ENCODE peak calls at places on chromosome 12, in five cellular contexts. E is upper lobe of left lung; G is foreskin fibroblast; S is endothelial cell; J is activated CD4-positive, alpha-beta T cell treated with anti-CD3 and anti-CD28 coated beads, Interleukin-2, amount 50 U/mL, for 24 hours. X is an unnamed sample.

GRCh38 chr12:77696183-77696582 is 134.5 kb upstream of the NAV3 start:
- DNase-seq in E (no peak), S (no peak), J (no peak), G (no peak), X (no peak)

GRCh38 chr12:122318607-122319311 is 52.5 kb upstream of the VPS33A start:
- DNase-seq in S (no peak), E (no peak), G (peak; percentile 80), J (no peak), X (no peak)

GRCh38 chr12:109609256-109609821 is 35.7 kb downstream of the MVK start:
- DNase-seq in S (no peak), E (no peak), J (no peak), G (no peak), X (no peak)

GRCh38 chr12:24922109-24922508 is 26.8 kb downstream of the BCAT1 start:
- DNase-seq in S (no peak), E (no peak), G (no peak), J (no peak), X (no peak)

GRCh38 chr12:30698346-30698745 is 2.7 kb upstream of the IPO8 start:
- DNase-seq in E (no peak), G (no peak), J (no peak), S (no peak), X (no peak)

GRCh38 chr12:92068441-92068840 is 77.2 kb downstream of the BTG1 start:
- DNase-seq in J (no peak), G (no peak), S (no peak), E (no peak), X (peak; percentile 24)

GRCh38 chr12:63064080-63064479 is 86.9 kb downstream of the AVPR1A start:
- DNase-seq in S (no peak), J (no peak), G (peak; percentile 52), E (no peak), X (no peak)

GRCh38 chr12:2624543-2625266 is 170.1 kb upstream of the FKBP4 start:
- DNase-seq in J (no peak), G (peak; percentile 21), E (peak; percentile 34), S (peak; percentile 73), X (peak; percentile 45)